ENCODE peak calls at places on chromosomes 6 and 20, in four cellular contexts. S is CD8-positive, alpha-beta T cell; M is CD8-positive, alpha-beta memory T cell; N is lower lobe of right lung. D is an unnamed sample.

GRCh38 chr20:14117768-14118167 is 122.5 kb downstream of the MACROD2 start:
- DNase-seq in N (no peak), M (no peak), S (no peak), D (no peak)

GRCh38 chr6:17505062-17505476 is 95.0 kb upstream of the FAM8A1 start:
- DNase-seq in S (no peak), N (no peak), M (no peak), D (peak; percentile 32)

GRCh38 chr6:15312500-15312899 is 66.6 kb downstream of the JARID2 start:
- DNase-seq in S (no peak), M (no peak), N (no peak), D (no peak)

GRCh38 chr20:56371977-56372376 is 13.2 kb downstream of the FAM210B start:
- DNase-seq in M (no peak), S (no peak), N (no peak), D (no peak)

GRCh38 chr6:143513410-143513809 is 1.9 kb upstream of the FUCA2 start:
- DNase-seq in M (peak; percentile 59), S (peak; percentile 35), N (peak; percentile 60), D (peak; percentile 23)

GRCh38 chr6:128410584-128410983 is 109.8 kb downstream of the PTPRK start:
- DNase-seq in N (no peak), M (no peak), S (no peak), D (no peak)

GRCh38 chr20:54161008-54161820 is 12.6 kb downstream of the CYP24A1 start:
- DNase-seq in N (no peak), S (no peak), M (no peak), D (no peak)

GRCh38 chr6:78611886-78612480 is 255.4 kb upstream of the IRAK1BP1 start:
- DNase-seq in S (no peak), N (no peak), M (no peak), D (peak; percentile 28)

GRCh38 chr6:220736-221475 is 71.4 kb upstream of the DUSP22 start:
- DNase-seq in M (no peak), S (no peak), N (no peak), D (no peak)

GRCh38 chr6:78308025-78308424 is 559.3 kb upstream of the IRAK1BP1 start:
- DNase-seq in M (no peak), N (no peak), S (no peak), D (no peak)

GRCh38 chr20:25040438-25040831 is 17.5 kb downstream of the ACSS1 start:
- DNase-seq in S (no peak), M (no peak), N (peak; percentile 69), D (no peak)

GRCh38 chr6:49409951-49410542 is 53.0 kb downstream of the MMUT start:
- DNase-seq in M (peak; percentile 58), S (peak; percentile 43), N (peak; percentile 45), D (peak; percentile 40)

GRCh38 chr6:21342496-21342895 is 251.1 kb upstream of the SOX4 start:
- DNase-seq in N (no peak), M (no peak), S (no peak), D (no peak)

GRCh38 chr6:31717499-31718222 is 2.5 kb downstream of the LY6G6D start:
- DNase-seq in S (no peak), M (no peak), N (no peak), D (no peak)

GRCh38 chr6:158765509-158766068 is 53.6 kb downstream of the EZR start:
- DNase-seq in M (no peak), N (no peak), S (no peak), D (no peak)

GRCh38 chr20:41044409-41045062 is 15.9 kb downstream of the TOP1 start:
- DNase-seq in M (no peak), N (no peak), S (no peak), D (no peak)

GRCh38 chr6:151160869-151161268 is 78.9 kb upstream of the AKAP12 start:
- DNase-seq in M (no peak), S (no peak), N (peak; percentile 66), D (no peak)

DNA sequence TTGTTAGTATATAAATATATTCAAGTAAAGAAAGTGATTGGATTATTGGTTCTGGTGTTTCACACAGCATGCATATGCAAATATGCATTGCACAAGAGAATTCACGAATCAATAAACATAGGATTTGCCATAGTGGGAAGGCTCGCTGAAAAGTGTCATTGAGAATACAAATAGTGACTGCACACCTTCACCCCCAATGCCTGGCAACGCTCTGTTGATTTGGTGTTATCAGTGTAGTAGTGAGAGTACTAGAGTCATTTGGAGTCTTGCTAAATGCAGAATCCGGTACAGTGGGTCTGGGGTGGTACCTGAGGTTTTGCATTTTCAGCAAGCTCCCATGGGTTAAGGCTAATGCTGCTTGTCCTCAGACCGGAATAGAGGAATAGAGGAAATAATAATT is 49.7 kb upstream of the NAA20 start:
- DNase-seq in N (no peak), S (no peak), M (no peak), D (no peak)
- H3K36me3 ChIP-seq in N (peaks cover 94% of the 10 kb centered on the region), S (no peaks in the 10 kb centered on the region), M (no peaks in the 10 kb centered on the region), D (no peaks in the 10 kb centered on the region)

DNA sequence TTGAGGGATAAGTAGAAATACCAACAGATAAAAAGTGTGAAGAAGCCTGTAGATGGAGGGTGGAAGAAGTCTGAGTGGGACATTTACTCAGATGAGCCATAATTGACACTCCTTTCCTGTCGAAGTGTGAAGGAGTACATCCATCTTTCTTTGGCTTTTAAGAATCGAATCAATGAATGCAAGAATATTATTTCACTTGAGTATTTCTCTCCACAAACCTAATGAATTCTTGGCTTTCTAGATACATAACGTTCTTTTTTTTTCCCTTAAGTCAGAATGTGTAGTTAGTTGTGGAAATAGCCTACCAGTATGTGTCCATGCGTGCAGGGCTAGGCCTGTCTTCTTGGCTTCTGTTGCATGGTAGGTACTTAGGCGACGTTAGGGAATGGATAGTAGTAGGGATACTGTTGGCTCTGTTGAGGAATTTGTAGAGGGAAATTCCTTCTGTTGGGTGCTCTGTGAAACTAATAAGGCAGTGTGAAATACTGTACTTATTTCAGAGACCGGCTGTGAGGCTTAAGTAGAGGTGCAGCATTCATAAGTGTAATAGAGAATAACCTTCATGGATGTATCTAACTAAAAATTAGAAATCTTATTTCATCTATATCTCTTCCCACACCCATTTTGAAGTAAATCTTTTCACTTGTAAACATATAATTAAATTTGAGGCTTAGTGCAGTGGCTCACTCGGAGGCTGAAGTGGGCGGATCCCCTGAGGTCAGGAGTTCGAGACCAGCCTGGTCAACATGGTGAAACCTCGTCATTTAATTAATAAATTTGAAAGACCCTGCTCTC is 1.5 kb downstream of the RPS18 start:
- DNase-seq in M (no peak), S (no peak), N (no peak), D (no peak)
- H3K36me3 ChIP-seq in M (peaks cover 36% of the 10 kb centered on the region), S (peaks cover 27% of the 10 kb centered on the region), N (peaks cover 54% of the 10 kb centered on the region), D (peaks cover 51% of the 10 kb centered on the region)

GRCh38 chr20:36927704-36928103 is 23.8 kb downstream of the SAMHD1 start:
- DNase-seq in M (no peak), N (no peak), S (no peak), D (no peak)
- H3K36me3 ChIP-seq in M (peaks cover 40% of the 10 kb centered on the region), N (peaks cover 94% of the 10 kb centered on the region), S (peaks cover 46% of the 10 kb centered on the region), D (no peaks in the 10 kb centered on the region)

GRCh38 chr6:36071281-36071680 is 43.7 kb downstream of the MAPK14 start:
- DNase-seq in S (no peak), N (no peak), M (no peak), D (no peak)

GRCh38 chr6:36071714-36072113 is 44.1 kb downstream of the MAPK14 start:
- DNase-seq in N (no peak), S (no peak), M (no peak), D (no peak)

GRCh38 chr6:36069573-36069972 is 42.0 kb downstream of the MAPK14 start:
- DNase-seq in M (no peak), N (no peak), S (no peak), D (no peak)

GRCh38 chr6:36068603-36069002 is 41.0 kb downstream of the MAPK14 start:
- DNase-seq in N (no peak), S (no peak), M (no peak), D (no peak)

DNA sequence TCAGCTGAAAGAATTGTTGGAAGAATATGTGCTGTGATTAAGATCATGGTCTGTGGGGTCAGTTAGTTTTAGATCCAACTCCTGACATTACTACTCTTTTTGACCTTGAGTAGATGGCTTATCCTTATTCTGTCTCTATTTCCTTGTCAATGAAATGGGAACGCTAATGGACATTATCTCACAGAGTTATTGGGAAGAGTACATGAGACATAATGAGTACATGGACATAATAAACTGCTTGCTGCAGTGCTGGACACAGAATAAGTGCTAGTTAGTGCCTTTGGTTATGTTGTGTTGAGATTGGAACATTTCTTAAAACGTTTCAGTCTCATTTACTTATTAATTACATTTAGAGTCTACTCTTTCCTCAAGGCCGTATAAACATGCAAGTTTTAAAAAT is 42.6 kb downstream of the MAPK14 start:
- DNase-seq in N (no peak), S (no peak), M (no peak), D (no peak)
- H3K36me3 ChIP-seq in N (peaks cover 15% of the 10 kb centered on the region), S (no peaks in the 10 kb centered on the region), M (no peaks in the 10 kb centered on the region), D (peaks cover 18% of the 10 kb centered on the region)

GRCh38 chr20:38766071-38766470 is 17.8 kb downstream of the ACTR5 start:
- DNase-seq in S (no peak), M (no peak), N (no peak), D (no peak)
- H3K36me3 ChIP-seq in S (peaks cover 38% of the 10 kb centered on the region), M (peaks cover 39% of the 10 kb centered on the region), N (peaks cover 99% of the 10 kb centered on the region), D (peaks cover 86% of the 10 kb centered on the region)

DNA sequence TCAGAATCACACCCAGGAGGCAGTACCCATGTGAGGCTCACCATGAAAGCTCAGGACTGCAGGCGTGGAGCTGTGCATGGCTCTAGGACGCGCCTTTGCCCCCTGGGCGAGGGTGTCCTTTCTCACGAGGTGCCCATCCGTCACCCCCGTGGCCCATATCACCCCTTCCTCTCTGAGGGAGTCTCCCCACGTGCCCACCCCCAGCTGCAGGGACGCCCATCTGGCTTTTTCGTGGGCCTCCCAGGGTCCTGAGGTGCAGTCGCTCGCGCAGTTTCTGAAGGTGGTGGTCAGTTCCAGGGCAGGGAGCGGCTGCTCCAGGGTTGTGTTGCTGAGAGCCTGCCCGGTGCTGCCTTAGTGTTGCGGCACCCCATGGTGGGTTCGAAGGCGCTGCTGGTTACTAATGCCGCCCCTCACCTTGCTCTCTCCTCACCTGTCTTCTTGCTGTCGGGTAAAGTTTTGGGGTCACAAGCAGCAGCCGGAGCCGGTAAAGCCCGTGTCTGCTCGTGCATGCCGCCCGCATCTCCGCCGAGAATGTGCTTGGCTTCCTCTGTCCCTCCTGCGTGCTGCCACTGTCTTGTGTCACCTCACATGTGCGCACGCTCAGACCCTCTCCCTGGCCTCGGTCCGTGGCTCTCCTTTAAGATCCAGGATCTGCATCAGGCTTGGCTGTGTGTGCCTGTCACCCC is 9.4 kb upstream of the COL20A1 start:
- DNase-seq in S (no peak), M (no peak), N (no peak), D (no peak)
- H3K36me3 ChIP-seq in S (peaks cover 11% of the 10 kb centered on the region), M (peaks cover 11% of the 10 kb centered on the region), N (peaks cover 100% of the 10 kb centered on the region), D (peaks cover 16% of the 10 kb centered on the region)

DNA sequence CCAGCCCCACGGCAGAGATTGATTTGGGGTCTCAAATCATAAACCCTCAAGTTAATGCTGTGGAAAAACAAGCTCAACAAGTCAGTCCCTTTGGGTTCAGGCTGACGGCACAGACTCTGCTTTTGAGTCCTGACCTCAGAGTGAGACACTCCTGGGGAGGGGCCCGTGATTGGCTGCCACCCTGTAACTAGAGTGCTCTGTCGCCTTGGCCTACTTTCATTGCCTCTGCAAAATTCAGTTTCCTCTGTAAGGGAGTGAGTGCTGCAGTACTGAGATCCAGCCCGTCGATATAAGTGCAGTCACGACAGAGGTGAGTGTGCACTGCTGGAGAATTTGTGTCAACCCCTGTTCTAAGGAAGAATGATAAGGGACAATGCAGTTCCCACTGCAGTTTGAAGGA is 105.6 kb downstream of the ANKS1A start:
- DNase-seq in M (no peak), N (no peak), S (no peak), D (no peak)
- H3K36me3 ChIP-seq in M (peaks cover 11% of the 10 kb centered on the region), N (peaks cover 77% of the 10 kb centered on the region), S (peaks cover 16% of the 10 kb centered on the region), D (peaks cover 21% of the 10 kb centered on the region)

D was measured in SK-N-SH.